ENCODE peak calls at places on chromosome 4, in six cellular contexts. G is testis, S is stomach, Q is endothelial cell of umbilical vein, F is HCT116, B is adrenal gland. I is an unnamed sample.

GRCh38 chr4:62252728-62253127 is 1052.6 kb downstream of the ADGRL3 start:
- DNase-seq in F (no peak), G (no peak), S (no peak), Q (no peak), B (no peak), I (no peak)

GRCh38 chr4:154551872-154552686 is 1.9 kb upstream of the PLRG1 start:
- DNase-seq in S (peak), Q (peak), F (peak), G (peak), B (peak), I (peak)

GRCh38 chr4:3462790-3463415 is at the start of gene DOK7:
- DNase-seq in B (peak), Q (no peak), F (no peak), G (peak), S (peak), I (no peak)

GRCh38 chr4:76897522-76898384 is at the start of gene SOWAHB:
- DNase-seq in B (peak), F (peak), S (peak), Q (peak), G (peak), I (no peak)

GRCh38 chr4:68375667-68376559 is 26.0 kb upstream of the YTHDC1 start:
- DNase-seq in F (peak), B (peak), Q (peak), S (no peak), G (peak), I (no peak)

GRCh38 chr4:22672944-22673343 is 19.8 kb upstream of the GBA3 start:
- DNase-seq in G (no peak), Q (no peak), B (no peak), S (no peak), F (no peak), I (no peak)

GRCh38 chr4:159747983-159748382 is 645.1 kb downstream of the RAPGEF2 start:
- DNase-seq in B (no peak), Q (no peak), G (no peak), F (no peak), S (no peak), I (no peak)

GRCh38 chr4:177250056-177250696 is 59.5 kb upstream of the NEIL3 start:
- DNase-seq in B (peak), F (peak), G (peak), S (peak), Q (peak), I (no peak)

GRCh38 chr4:7830747-7831146 is 108.9 kb downstream of the AFAP1 start:
- DNase-seq in G (no peak), B (no peak), S (no peak), Q (no peak), F (no peak), I (peak)

GRCh38 chr4:102174800-102175199 is 170.5 kb downstream of the SLC39A8 start:
- DNase-seq in F (no peak), G (no peak), S (no peak), Q (peak), B (no peak), I (no peak)

GRCh38 chr4:44760142-44760898 is 34.0 kb upstream of the GNPDA2 start:
- DNase-seq in F (peak), B (peak), S (no peak), G (no peak), Q (peak), I (no peak)

GRCh38 chr4:70496231-70496630 is 22.1 kb upstream of the AMTN start:
- DNase-seq in F (no peak), S (no peak), Q (no peak), G (no peak), B (no peak), I (no peak)

GRCh38 chr4:148874331-148874730 is 432.1 kb upstream of the NR3C2 start:
- DNase-seq in B (no peak), Q (no peak), S (no peak), F (no peak), G (no peak), I (no peak)

GRCh38 chr4:74886490-74886889 is 46.4 kb upstream of the PARM1 start:
- DNase-seq in F (no peak), S (no peak), G (no peak), Q (peak), B (no peak), I (no peak)

GRCh38 chr4:129532573-129532972 is 436.6 kb downstream of the C4orf33 start:
- DNase-seq in Q (peak), B (no peak), S (no peak), G (no peak), F (no peak), I (no peak)

GRCh38 chr4:24067781-24068193 is 177.9 kb upstream of the PPARGC1A start:
- DNase-seq in S (no peak), B (no peak), Q (no peak), G (no peak), F (no peak), I (no peak)

GRCh38 chr4:8181844-8182243 is 17.2 kb upstream of the SH3TC1 start:
- DNase-seq in B (no peak), Q (no peak), F (no peak), G (no peak), S (peak), I (no peak)

GRCh38 chr4:84847978-84848377 is 118.5 kb downstream of the WDFY3 start:
- DNase-seq in B (no peak), G (no peak), S (no peak), Q (no peak), F (no peak), I (no peak)

GRCh38 chr4:182194115-182194834 is 48.9 kb upstream of the TENM3 start:
- DNase-seq in F (no peak), S (no peak), B (no peak), G (no peak), Q (no peak), I (no peak)
- H3K4me3 ChIP-seq in F (no peak), S (no peak), B (no peak), G (no peak), Q (no peak), I (no peak)

GRCh38 chr4:88591787-88592599 is at the start of gene HERC3:
- DNase-seq in G (peak), S (peak), B (peak), Q (peak), F (peak), I (peak)
- TF ChIP-seq POLR2A in G (no peak), S (no peak), B (no peak), Q (no peak), F (no peak), I (peak)

GRCh38 chr4:184383497-184384055 is 90.8 kb downstream of the IRF2 start:
- DNase-seq in S (peak), B (peak), G (peak), Q (peak), F (peak), I (peak)
- H3K4me3 ChIP-seq in S (peak), B (no peak), G (peak), Q (peak), F (peak), I (peak)

DNA sequence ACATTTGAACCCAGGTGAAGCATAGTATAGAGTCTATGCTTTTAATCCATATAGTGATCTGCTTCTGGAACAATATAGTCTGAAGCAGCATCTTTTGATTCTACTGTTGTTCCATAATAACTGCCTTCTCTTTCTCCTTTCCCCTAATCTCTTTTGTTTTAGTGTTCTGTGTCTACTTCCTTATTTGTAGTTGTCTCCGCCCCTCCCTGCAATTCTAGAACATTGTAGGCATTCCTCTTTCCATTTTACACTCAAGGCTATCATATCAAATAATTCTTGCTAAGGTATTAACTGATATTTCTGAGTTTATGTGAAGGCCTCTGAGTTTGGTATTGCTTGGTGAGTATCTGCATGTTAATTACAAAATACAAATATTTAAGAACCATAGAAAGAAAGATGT is 11.6 kb downstream of the BLTP1 start:
- DNase-seq in G (no peak), Q (no peak), F (no peak), S (no peak), B (no peak), I (no peak)
- TF ChIP-seq POLR2A in G (no peak), Q (no peak), F (no peak), S (no peak), B (no peak), I (no peak)

GRCh38 chr4:47031011-47031678 is at the start of gene GABRB1:
- DNase-seq in Q (peak), G (peak), S (peak), F (no peak), B (peak), I (peak)

GRCh38 chr4:47038263-47038662 is 6.9 kb downstream of the GABRB1 start:
- DNase-seq in F (no peak), B (no peak), Q (no peak), S (no peak), G (no peak), I (no peak)

GRCh38 chr4:47031713-47032404 is 492 bp downstream of the GABRB1 start:
- DNase-seq in S (no peak), F (no peak), B (no peak), G (no peak), Q (no peak), I (no peak)

DNA sequence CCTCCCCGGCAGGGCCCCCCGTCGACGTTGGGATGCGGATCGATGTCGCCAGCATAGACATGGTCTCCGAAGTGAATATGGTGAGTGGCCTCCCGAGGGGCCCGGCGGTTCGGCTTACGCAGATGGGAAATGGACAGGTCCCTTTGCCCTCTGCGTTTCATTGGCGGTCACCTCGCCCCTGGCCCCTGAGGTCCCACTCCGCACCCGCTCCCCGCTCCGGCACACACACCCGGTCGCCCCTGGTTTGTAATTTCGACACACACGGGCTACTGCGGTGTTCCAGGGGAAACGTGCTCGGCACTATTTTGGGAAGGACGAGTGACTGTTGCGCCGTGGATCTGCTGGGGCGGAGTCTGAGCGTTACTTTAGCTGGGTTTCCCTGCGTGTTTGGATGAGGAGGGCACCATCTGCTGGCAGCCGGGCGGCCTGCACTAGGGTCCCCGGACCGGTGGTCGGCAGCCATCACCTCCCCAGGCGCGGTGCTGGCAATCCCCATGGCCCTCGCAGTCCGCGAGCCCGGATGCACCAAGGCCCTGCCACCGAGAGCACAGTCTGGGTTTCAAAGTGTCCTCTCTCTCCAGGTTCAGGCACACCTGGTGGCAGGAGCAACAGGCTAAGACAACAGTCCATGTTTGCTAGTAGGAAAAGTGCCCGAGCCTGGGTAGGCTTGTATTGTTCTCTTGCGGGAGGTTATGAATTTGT is 1.2 kb downstream of the GABRB1 start:
- DNase-seq in Q (peak), F (no peak), G (peak), S (peak), B (peak), I (peak)
- H3K4me3 ChIP-seq in Q (peak), F (no peak), G (peak), S (peak), B (no peak), I (peak)

GRCh38 chr4:186726440-186727148 is 2.9 kb upstream of the FAT1 start:
- DNase-seq in B (peak), Q (peak), F (peak), G (peak), S (peak), I (peak)
- TF ChIP-seq POLR2A in B (no peak), Q (no peak), F (no peak), G (peak), S (no peak), I (peak)

GRCh38 chr4:1768367-1769034 is 24.6 kb upstream of the FGFR3 start:
- DNase-seq in B (no peak), F (no peak), Q (no peak), S (no peak), G (no peak), I (no peak)
- H3K4me3 ChIP-seq in B (no peak), F (peak), Q (no peak), S (no peak), G (no peak), I (no peak)

DNA sequence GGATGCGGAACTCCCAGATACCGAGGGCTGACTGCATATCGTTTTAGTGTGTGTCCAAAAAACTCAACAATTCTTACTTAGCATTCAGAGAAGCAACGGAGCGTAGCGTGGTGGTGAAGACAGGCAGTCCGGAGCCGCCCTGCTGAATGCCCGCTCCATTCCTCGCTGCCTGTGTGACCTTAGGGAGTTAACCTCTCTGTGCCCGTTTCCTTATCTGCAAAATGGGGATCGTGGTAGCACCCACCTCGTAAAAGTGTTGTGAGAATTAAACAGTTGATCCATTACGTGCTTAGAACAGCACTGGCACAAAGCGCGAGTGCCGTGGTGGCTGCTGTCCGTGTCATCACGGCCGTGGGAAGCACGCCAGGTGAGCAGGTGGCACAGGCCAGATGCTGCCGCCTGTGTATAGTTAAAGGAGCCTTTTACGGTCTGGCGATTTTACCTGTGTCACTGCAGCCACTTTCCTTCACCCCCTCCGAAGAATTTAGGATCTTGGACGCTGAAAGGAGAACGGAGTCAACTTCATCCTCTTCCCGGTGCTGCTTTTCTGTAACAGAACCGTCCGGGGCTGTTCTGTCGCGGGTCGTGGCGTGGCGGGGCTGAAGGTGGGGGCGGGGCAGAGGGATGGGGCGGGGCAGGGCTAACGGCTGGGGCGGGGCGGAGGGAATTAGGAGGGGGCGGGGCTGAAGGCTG is 884 bp downstream of the CCDC110 start:
- DNase-seq in B (peak), S (peak), Q (peak), G (peak), F (peak), I (peak)
- TF ChIP-seq POLR2A in B (no peak), S (no peak), Q (no peak), G (no peak), F (no peak), I (no peak)

GRCh38 chr4:105542032-105542431 is 10.4 kb upstream of the ARHGEF38 start:
- DNase-seq in F (no peak), S (no peak), Q (no peak), B (no peak), G (no peak), I (no peak)
- H3K4me3 ChIP-seq in F (no peak), S (no peak), Q (no peak), B (no peak), G (no peak), I (no peak)

GRCh38 chr4:40576651-40577480 is 52.8 kb downstream of the RBM47 start:
- DNase-seq in S (peak), G (peak), Q (peak), F (peak), B (peak), I (peak)
- TF ChIP-seq POLR2A in S (no peak), G (no peak), Q (no peak), F (no peak), B (no peak), I (no peak)